ENCODE peak calls at places on chromosomes 5 and 9, in six cellular contexts. Q is neuronal stem cell; D is upper lobe of left lung; C is natural killer cell treated with Interleukin-12 subunit alpha and Interleukin-12 subunit beta and Interleukin-15 and Interleukin-18, amount 100 ng/mL, for 72 hours; S is left ventricle myocardium superior; R is activated T-helper 1 cell treated with Interleukin-2 at 50 U/mL for 16 hours. V is an unnamed sample.

GRCh38 chr9:126856326-126856877 is 4.0 kb upstream of the ZBTB34 start:
- DNase-seq in Q (no peak), D (no peak), C (no peak), S (no peak), R (no peak), V (no peak)

GRCh38 chr5:105956456-105957177 is 1714.1 kb downstream of the EFNA5 start:
- DNase-seq in Q (no peak), D (no peak), C (no peak), S (no peak), R (no peak), V (no peak)

GRCh38 chr5:113221294-113222176 is 213.3 kb downstream of the TSSK1B start:
- DNase-seq in Q (no peak), D (no peak), C (no peak), S (no peak), R (no peak), V (no peak)

GRCh38 chr9:123282343-123283047 is 14.1 kb upstream of the STRBP start:
- DNase-seq in Q (no peak), D (peak), C (no peak), S (peak), R (no peak), V (no peak)

GRCh38 chr5:71684309-71684708 is 34.8 kb upstream of the CARTPT start:
- DNase-seq in Q (no peak), D (no peak), C (no peak), S (no peak), R (no peak), V (no peak)

GRCh38 chr5:61177716-61178115 is 15.4 kb upstream of the SMIM15 start:
- DNase-seq in Q (no peak), D (no peak), C (no peak), S (no peak), R (no peak), V (no peak)

GRCh38 chr9:80560976-80561375 is 989.2 kb downstream of the TLE4 start:
- DNase-seq in Q (no peak), D (no peak), C (no peak), S (no peak), R (no peak), V (no peak)

GRCh38 chr9:135992486-135993408 is 31.6 kb upstream of the UBAC1 start:
- DNase-seq in Q (peak), D (peak), C (no peak), S (peak), R (peak), V (peak)

GRCh38 chr9:112348257-112348992 is 15.0 kb upstream of the PTBP3 start:
- DNase-seq in Q (no peak), D (peak), C (peak), S (peak), R (peak), V (peak)

GRCh38 chr5:145903862-145904261 is 31.0 kb upstream of the GRXCR2 start:
- DNase-seq in Q (no peak), D (no peak), C (no peak), S (no peak), R (no peak), V (no peak)

GRCh38 chr5:34686762-34687268 is 30.7 kb downstream of the RAI14 start:
- DNase-seq in Q (no peak), D (peak), C (no peak), S (peak), R (no peak), V (no peak)

GRCh38 chr5:133905494-133905893 is 62.9 kb downstream of the C5orf15 start:
- DNase-seq in Q (no peak), D (no peak), C (no peak), S (no peak), R (no peak), V (no peak)

GRCh38 chr9:111957856-111958631 is 61.4 kb downstream of the UGCG start:
- DNase-seq in Q (no peak), D (no peak), C (no peak), S (no peak), R (no peak), V (no peak)

GRCh38 chr9:90018688-90019087 is 413.9 kb downstream of the GADD45G start:
- DNase-seq in Q (no peak), D (no peak), C (no peak), S (no peak), R (no peak), V (peak)

GRCh38 chr5:172004824-172005237 is 1.6 kb downstream of the FBXW11 start:
- DNase-seq in Q (no peak), D (no peak), C (no peak), S (no peak), R (no peak), V (no peak)

GRCh38 chr5:178355662-178356061 is 123.1 kb upstream of the PHYKPL start:
- DNase-seq in Q (no peak), D (no peak), C (no peak), S (no peak), R (no peak), V (no peak)

GRCh38 chr5:105821800-105822199 is 1848.9 kb downstream of the EFNA5 start:
- DNase-seq in Q (no peak), D (no peak), C (no peak), S (no peak), R (no peak), V (no peak)

GRCh38 chr5:150277043-150277442 is 12.5 kb downstream of the CAMK2A start:
- DNase-seq in Q (no peak), D (no peak), C (no peak), S (no peak), R (no peak), V (no peak)

GRCh38 chr9:87875839-87876545 is 6.7 kb upstream of the SPATA31E1 start:
- DNase-seq in Q (no peak), D (no peak), C (no peak), S (no peak), R (no peak), V (no peak)

GRCh38 chr5:180799902-180800801 is 2.5 kb downstream of the MGAT1 start:
- DNase-seq in Q (no peak), D (no peak), C (no peak), S (no peak), R (no peak), V (no peak)

GRCh38 chr9:92978345-92978875 is 31.1 kb downstream of the FGD3 start:
- DNase-seq in Q (no peak), D (no peak), C (no peak), S (no peak), R (no peak), V (no peak)

GRCh38 chr9:98962181-98962560 is 18.5 kb downstream of the COL15A1 start:
- DNase-seq in Q (no peak), D (no peak), C (no peak), S (no peak), R (no peak), V (no peak)

GRCh38 chr9:136017813-136018190 is 56.6 kb upstream of the UBAC1 start:
- DNase-seq in Q (no peak), D (peak), C (no peak), S (no peak), R (no peak), V (no peak)

GRCh38 chr5:158594595-158595242 is 505.0 kb downstream of the EBF1 start:
- DNase-seq in Q (no peak), D (no peak), C (no peak), S (no peak), R (no peak), V (no peak)

GRCh38 chr5:58885265-58885664 is 302.4 kb downstream of the RAB3C start:
- DNase-seq in Q (peak), D (no peak), C (no peak), S (no peak), R (no peak), V (no peak)

GRCh38 chr5:10502130-10502529 is 60.5 kb downstream of the ROPN1L start:
- DNase-seq in Q (no peak), D (no peak), C (no peak), S (no peak), R (no peak), V (no peak)

GRCh38 chr9:133861103-133861502 is 123.0 kb upstream of the SARDH start:
- DNase-seq in Q (no peak), D (no peak), C (no peak), S (no peak), R (no peak), V (no peak)

GRCh38 chr9:121350993-121351561 is 19.0 kb downstream of the STOM start:
- DNase-seq in Q (no peak), D (peak), C (no peak), S (peak), R (no peak), V (peak)